ENCODE peak calls at places on chromosomes 6 and 20, in six cellular contexts. M, U, Z, O, F and C are unnamed samples.

GRCh38 chr6:148251286-148251685 is 91.4 kb upstream of the SASH1 start:
- DNase-seq in M (no peak), U (no peak), Z (no peak), O (peak; percentile 42), F (no peak), C (no peak)

GRCh38 chr6:1240766-1241165 is 71.1 kb upstream of the FOXQ1 start:
- DNase-seq in M (no peak), U (no peak), Z (no peak), O (peak; percentile 31), F (no peak), C (no peak)

GRCh38 chr6:110530671-110531070 is 54.3 kb upstream of the SLC22A16 start:
- DNase-seq in M (no peak), U (no peak), Z (no peak), O (no peak), F (no peak), C (no peak)

GRCh38 chr6:52728394-52728793 is 34.9 kb downstream of the GSTA2 start:
- DNase-seq in M (no peak), U (no peak), Z (peak; percentile 41), O (no peak), F (no peak), C (no peak)

GRCh38 chr6:39003072-39003471 is 45.5 kb upstream of the GLP1R start:
- DNase-seq in M (peak; percentile 17), U (peak; percentile 5), Z (no peak), O (no peak), F (no peak), C (no peak)

GRCh38 chr6:19804362-19805145 is 32.6 kb upstream of the ID4 start:
- DNase-seq in M (peak; percentile 97), U (peak; percentile 88), Z (peak; percentile 95), O (peak; percentile 88), F (peak; percentile 82), C (no peak)

GRCh38 chr6:72886170-72886569 is 264.3 kb downstream of the KCNQ5 start:
- DNase-seq in M (no peak), U (no peak), Z (no peak), O (no peak), F (no peak), C (no peak)

GRCh38 chr6:11185204-11185842 is 47.1 kb downstream of the NEDD9 start:
- DNase-seq in M (no peak), U (no peak), Z (no peak), O (no peak), F (no peak), C (no peak)

GRCh38 chr6:104771258-104771832 is 88.4 kb downstream of the HACE1 start:
- DNase-seq in M (no peak), U (no peak), Z (no peak), O (peak; percentile 16), F (no peak), C (no peak)

GRCh38 chr6:89281779-89282246 is 33.3 kb downstream of the GABRR2 start:
- DNase-seq in M (peak; percentile 23), U (peak; percentile 25), Z (peak; percentile 41), O (peak; percentile 22), F (peak; percentile 49), C (no peak)

GRCh38 chr20:3804254-3804751 is 8.2 kb downstream of the CDC25B start:
- DNase-seq in M (no peak), U (no peak), Z (no peak), O (no peak), F (no peak), C (no peak)

GRCh38 chr6:112562348-112563220 is 215.5 kb downstream of the RFPL4B start:
- DNase-seq in M (no peak), U (no peak), Z (no peak), O (no peak), F (no peak), C (no peak)

GRCh38 chr6:148593813-148594170 is 153.0 kb upstream of the UST start:
- DNase-seq in M (no peak), U (no peak), Z (no peak), O (no peak), F (no peak), C (no peak)

GRCh38 chr20:62305765-62306431 is 3.1 kb downstream of the ADRM1 start:
- DNase-seq in M (no peak), U (no peak), Z (no peak), O (peak; percentile 68), F (no peak), C (no peak)

GRCh38 chr6:132812756-132813172 is 1.6 kb upstream of the RPS12 start:
- DNase-seq in M (peak; percentile 17), U (no peak), Z (no peak), O (no peak), F (no peak), C (no peak)

GRCh38 chr6:84763397-84764331 is 734 bp downstream of the TBX18 start:
- DNase-seq in M (peak; percentile 38), U (peak; percentile 18), Z (no peak), O (peak; percentile 85), F (no peak), C (no peak)

GRCh38 chr6:47822856-47823554 is 41.2 kb downstream of the OPN5 start:
- DNase-seq in M (no peak), U (no peak), Z (no peak), O (no peak), F (no peak), C (no peak)

GRCh38 chr6:125191916-125192609 is 38.5 kb downstream of the TPD52L1 start:
- DNase-seq in M (peak; percentile 74), U (peak; percentile 15), Z (peak; percentile 55), O (peak; percentile 73), F (peak; percentile 66), C (peak; percentile 16)

GRCh38 chr6:148455225-148455624 is 112.6 kb downstream of the SASH1 start:
- DNase-seq in M (no peak), U (no peak), Z (no peak), O (no peak), F (no peak), C (no peak)

GRCh38 chr20:35146299-35146921 is 726 bp downstream of the EDEM2 start:
- DNase-seq in M (peak; percentile 28), U (peak; percentile 15), Z (no peak), O (peak; percentile 72), F (no peak), C (no peak)

GRCh38 chr20:57104711-57105110 is 161.7 kb downstream of the BMP7 start:
- DNase-seq in M (no peak), U (no peak), Z (no peak), O (no peak), F (no peak), C (no peak)

GRCh38 chr6:136401749-136402148 is 112.1 kb upstream of the BCLAF1 start:
- DNase-seq in M (no peak), U (no peak), Z (no peak), O (no peak), F (no peak), C (no peak)

GRCh38 chr6:142478117-142478516 is 176.3 kb downstream of the ADGRG6 start:
- DNase-seq in M (no peak), U (no peak), Z (no peak), O (peak; percentile 17), F (no peak), C (no peak)
- TF ChIP-seq CTCF in M (no peak), U (no peak), Z (no peak), O (no peak), F (no peak), C (no peak)

DNA sequence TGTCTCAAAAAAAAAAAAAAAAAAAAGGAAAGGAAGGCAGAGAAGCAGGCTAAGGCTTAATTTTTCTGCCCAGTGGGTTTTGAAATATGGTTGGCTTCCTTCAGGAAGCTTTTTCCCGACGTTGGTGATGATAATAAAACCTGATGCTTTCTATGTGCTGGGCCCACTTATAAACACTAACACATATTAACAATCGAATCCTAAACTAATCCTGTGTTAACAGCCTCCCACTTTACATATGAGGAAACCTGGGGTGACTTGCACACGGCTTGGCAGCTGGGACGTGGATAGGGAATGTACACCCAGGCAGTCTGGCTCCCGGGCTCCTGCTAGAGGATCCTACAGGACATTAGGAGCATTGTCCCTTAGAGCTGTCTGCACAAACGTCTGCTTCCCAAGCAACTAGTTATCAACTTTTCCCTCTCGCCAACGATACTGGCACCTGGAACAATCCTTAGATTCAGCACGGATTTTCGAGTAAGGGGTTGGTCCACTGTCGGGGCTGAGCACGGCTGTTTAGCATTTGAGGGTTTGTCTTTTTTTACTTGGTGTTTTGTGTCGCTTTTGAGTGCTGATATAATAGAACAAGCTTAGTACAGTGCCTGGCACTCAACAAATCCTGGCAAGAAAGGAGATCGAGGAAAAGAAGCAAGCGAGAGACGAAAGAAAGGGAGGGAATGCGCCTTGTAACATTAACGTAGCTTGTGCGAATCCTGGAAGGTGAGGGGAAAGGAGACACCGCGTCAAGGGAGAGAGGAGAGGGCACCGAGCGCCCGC is 622 bp upstream of the KIZ start:
- DNase-seq in M (peak; percentile 64), U (peak; percentile 26), Z (peak; percentile 51), O (no peak), F (no peak), C (no peak)
- TF ChIP-seq CTCF in M (no peak), U (peak; percentile 31), Z (no peak), O (no peak), F (no peak), C (no peak)

GRCh38 chr20:59780494-59781185 is 152.8 kb downstream of the SYCP2 start:
- DNase-seq in M (no peak), U (no peak), Z (peak; percentile 9), O (no peak), F (no peak), C (no peak)

GRCh38 chr20:59781236-59781635 is 152.2 kb downstream of the SYCP2 start:
- DNase-seq in M (no peak), U (no peak), Z (no peak), O (no peak), F (no peak), C (no peak)

GRCh38 chr20:59784365-59785117 is 148.9 kb downstream of the SYCP2 start:
- DNase-seq in M (no peak), U (no peak), Z (no peak), O (no peak), F (no peak), C (no peak)

GRCh38 chr20:59785118-59785959 is 148.1 kb downstream of the SYCP2 start:
- DNase-seq in M (no peak), U (no peak), Z (no peak), O (no peak), F (no peak), C (no peak)

GRCh38 chr20:59783020-59784010 is 150.1 kb downstream of the SYCP2 start:
- DNase-seq in M (peak; percentile 60), U (peak; percentile 78), Z (peak; percentile 60), O (peak; percentile 90), F (peak; percentile 43), C (no peak)
- TF ChIP-seq CTCF in M (peak; percentile 41), U (peak; percentile 86), Z (no peak), O (peak; percentile 99), F (peak; percentile 79), C (peak; percentile 80)

GRCh38 chr6:150620244-150620643 is 20.6 kb downstream of the PLEKHG1 start:
- DNase-seq in M (no peak), U (no peak), Z (no peak), O (no peak), F (no peak), C (no peak)
- TF ChIP-seq CTCF in M (no peak), U (no peak), Z (no peak), O (no peak), F (no peak), C (no peak)

GRCh38 chr6:68226460-68226859 is 408.6 kb upstream of the ADGRB3 start:
- DNase-seq in M (no peak), U (no peak), Z (no peak), O (no peak), F (no peak), C (no peak)
- TF ChIP-seq CTCF in M (no peak), U (peak; percentile 60), Z (no peak), O (no peak), F (peak; percentile 46), C (peak; percentile 53)

DNA sequence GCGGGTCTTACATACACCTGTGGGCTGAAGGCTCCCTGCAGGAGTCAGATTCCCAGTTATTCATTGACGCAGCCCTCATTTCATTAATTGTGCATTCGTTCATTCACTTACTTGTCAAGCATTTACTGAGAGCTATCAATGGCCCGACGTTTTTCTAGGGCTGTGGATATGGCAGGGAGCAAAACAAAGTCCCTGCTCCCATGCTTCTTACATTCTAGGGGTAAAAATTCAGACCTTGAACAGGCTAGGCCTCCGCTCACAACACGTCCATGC is 369 bp upstream of the NSFL1C start:
- DNase-seq in M (no peak), U (no peak), Z (no peak), O (no peak), F (no peak), C (no peak)
- TF ChIP-seq CTCF in M (no peak), U (no peak), Z (no peak), O (peak; percentile 70), F (no peak), C (no peak)